ENCODE peak calls at places on chromosome 1, in six cellular contexts. S is fibroblast of lung; G is MM.1S; C is CD8-positive, alpha-beta memory T cell; A is aorta; N is breast epithelium. B is an unnamed sample. For H3K9me3, the result is how much of the 10 kb centered on the place peaks cover.

GRCh38 chr1:155078496-155079209 is at the start of gene EFNA3:
- DNase-seq in S (no peak), G (peak), C (peak), A (peak), N (no peak), B (peak)

GRCh38 chr1:108063703-108064102 is 98.7 kb upstream of the VAV3 start:
- DNase-seq in S (no peak), G (no peak), C (no peak), A (no peak), N (no peak), B (no peak)

GRCh38 chr1:66346873-66347272 is 187.1 kb upstream of the SGIP1 start:
- DNase-seq in S (no peak), G (no peak), C (no peak), A (no peak), N (no peak), B (no peak)

GRCh38 chr1:163471766-163472165 is 150.0 kb downstream of the NUF2 start:
- DNase-seq in S (no peak), G (no peak), C (no peak), A (no peak), N (no peak), B (no peak)

GRCh38 chr1:56451491-56451890 is 127.9 kb downstream of the PLPP3 start:
- DNase-seq in S (no peak), G (no peak), C (no peak), A (no peak), N (no peak), B (no peak)

GRCh38 chr1:207034998-207035397 is 2.4 kb upstream of the C1orf116 start:
- DNase-seq in S (no peak), G (no peak), C (no peak), A (no peak), N (no peak), B (peak)

GRCh38 chr1:84719477-84720274 is 29.4 kb upstream of the SSX2IP start:
- DNase-seq in S (no peak), G (no peak), C (no peak), A (no peak), N (no peak), B (no peak)

GRCh38 chr1:85244271-85245053 is 15.0 kb downstream of the C1orf52 start:
- DNase-seq in S (peak), G (no peak), C (no peak), A (no peak), N (no peak), B (no peak)

GRCh38 chr1:31723828-31724359 is 20.1 kb upstream of the COL16A1 start:
- DNase-seq in S (peak), G (peak), C (peak), A (peak), N (peak), B (peak)

GRCh38 chr1:27539901-27540861 is 50.2 kb upstream of the WASF2 start:
- DNase-seq in S (no peak), G (no peak), C (no peak), A (peak), N (no peak), B (peak)

GRCh38 chr1:200619894-200620272 is 668 bp downstream of the KIF14 start:
- DNase-seq in S (no peak), G (no peak), C (no peak), A (no peak), N (no peak), B (no peak)

GRCh38 chr1:29590583-29591555 is 354.5 kb downstream of the PTPRU start:
- DNase-seq in S (no peak), G (no peak), C (no peak), A (no peak), N (no peak), B (peak)

GRCh38 chr1:24915819-24916602 is 14.1 kb downstream of the RUNX3 start:
- DNase-seq in S (no peak), G (no peak), C (no peak), A (peak), N (no peak), B (no peak)

GRCh38 chr1:16165548-16165947 is 9.7 kb upstream of the EPHA2 start:
- DNase-seq in S (no peak), G (no peak), C (no peak), A (no peak), N (no peak), B (no peak)

DNA sequence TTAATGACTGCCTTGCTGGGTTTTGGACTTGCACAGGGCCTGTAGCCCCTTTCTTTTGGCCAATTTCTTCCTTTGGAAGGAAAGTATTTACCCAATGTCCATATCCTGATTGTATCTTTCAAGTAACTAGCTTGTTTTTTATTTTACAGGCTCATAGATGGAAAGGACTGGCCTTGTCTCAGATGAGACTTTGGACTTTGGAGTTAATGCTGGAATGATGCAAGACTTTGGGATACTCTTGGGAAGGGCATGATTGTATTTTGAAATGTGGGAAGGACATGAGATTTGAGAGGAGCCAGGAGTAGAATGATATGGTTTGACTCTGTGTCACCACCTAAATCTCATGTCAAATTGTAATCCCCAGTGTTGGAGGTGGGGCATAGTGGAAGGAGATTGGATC is 140.1 kb downstream of the C1orf94 start:
- DNase-seq in S (no peak), G (no peak), C (no peak), A (no peak), N (no peak), B (no peak)
- H3K9me3 ChIP-seq in S (under half), G (under half), C (under half), A (under half), N (under half), B (under half)

GRCh38 chr1:152596986-152597385 is 3.0 kb upstream of the LCE3C start:
- DNase-seq in S (no peak), G (no peak), C (no peak), A (no peak), N (no peak), B (no peak)

GRCh38 chr1:152599934-152600333 is at the start of gene LCE3C:
- DNase-seq in S (no peak), G (no peak), C (no peak), A (no peak), N (no peak), B (no peak)
- H3K9me3 ChIP-seq in S (under half), G (under half), C (under half), A (under half), N (under half), B (under half)

DNA sequence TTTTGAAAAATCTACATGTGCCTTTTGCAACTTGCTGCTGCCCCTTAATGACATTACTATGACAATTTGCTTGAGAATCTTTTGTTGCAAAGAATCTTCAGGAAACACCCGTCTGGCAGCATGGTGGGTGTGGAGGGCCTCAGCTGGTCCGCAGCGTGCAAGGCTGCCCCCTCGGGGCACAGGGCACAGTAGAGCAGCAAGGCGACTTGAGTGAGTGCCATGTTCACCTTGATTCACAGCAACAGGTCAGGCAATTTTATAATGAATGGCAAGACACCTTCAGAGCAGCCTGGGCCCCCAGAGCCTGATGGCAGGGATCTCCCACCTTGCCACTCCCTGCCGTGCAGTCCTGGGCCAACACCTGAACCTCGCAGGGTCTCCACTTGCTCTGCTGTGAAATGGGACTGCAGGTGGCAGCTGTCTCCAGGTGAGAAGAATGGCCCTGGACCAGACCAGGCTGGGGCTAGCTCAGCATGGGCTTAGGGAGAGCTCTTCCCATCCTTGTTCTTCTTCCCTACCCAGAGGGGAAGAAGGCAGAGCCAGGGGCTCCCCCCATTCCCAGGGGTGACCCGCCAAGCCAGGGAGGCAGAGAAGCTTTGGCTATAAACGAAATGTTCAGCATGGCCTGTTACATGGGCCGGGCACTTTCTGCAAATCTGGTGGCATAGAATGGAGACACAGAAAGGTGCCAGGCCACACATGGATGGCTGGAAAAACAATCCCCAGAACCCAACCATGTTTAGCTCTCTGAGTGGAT is 34.5 kb upstream of the ACTRT2 start:
- DNase-seq in S (no peak), G (no peak), C (no peak), A (no peak), N (peak), B (no peak)
- H3K9me3 ChIP-seq in S (under half), G (under half), C (under half), A (under half), N (under half), B (under half)

GRCh38 chr1:72724951-72725863 is 442.9 kb upstream of the NEGR1 start:
- DNase-seq in S (no peak), G (no peak), C (no peak), A (peak), N (no peak), B (no peak)
- H3K9me3 ChIP-seq in S (under half), G (under half), C (under half), A (under half), N (under half), B (under half)

GRCh38 chr1:83497563-83497962 is 501.4 kb downstream of the TTLL7 start:
- DNase-seq in S (peak), G (no peak), C (no peak), A (no peak), N (no peak), B (no peak)
- H3K9me3 ChIP-seq in S (under half), G (under half), C (under half), A (under half), N (under half), B (under half)

GRCh38 chr1:152933196-152933595 is 13.8 kb upstream of the SPRR5 start:
- DNase-seq in S (no peak), G (no peak), C (no peak), A (no peak), N (no peak), B (peak)
- H3K9me3 ChIP-seq in S (under half), G (under half), C (under half), A (under half), N (under half), B (under half)

GRCh38 chr1:205942631-205943159 is 561 bp downstream of the SLC26A9 start:
- DNase-seq in S (no peak), G (no peak), C (no peak), A (no peak), N (no peak), B (no peak)
- H3K9me3 ChIP-seq in S (under half), G (under half), C (under half), A (under half), N (under half), B (under half)

B was measured in mammary epithelial cell.